ENCODE peak calls at places on chromosomes 3 and 15, in eight cellular contexts. R, H, K, E, F, L, N and U are unnamed samples.

GRCh38 chr3:123489400-123490004 is 40.6 kb upstream of the ADCY5 start:
- DNase-seq in R (peak), H (peak), K (peak), E (peak), F (peak), L (peak), N (peak), U (peak)

GRCh38 chr15:37220949-37221670 is 120.8 kb upstream of the MEIS2 start:
- DNase-seq in R (no peak), H (no peak), K (no peak), E (no peak), F (no peak), L (no peak), N (no peak), U (no peak)

GRCh38 chr3:64184621-64185020 is 40.6 kb downstream of the PRICKLE2 start:
- DNase-seq in R (peak), H (no peak), K (no peak), E (no peak), F (no peak), L (peak), N (no peak), U (no peak)

GRCh38 chr15:52217186-52217585 is 26.0 kb upstream of the GNB5 start:
- DNase-seq in R (peak), H (peak), K (no peak), E (no peak), F (no peak), L (no peak), N (no peak), U (no peak)

GRCh38 chr3:58333206-58334012 is 717 bp downstream of the PXK start:
- DNase-seq in R (no peak), H (peak), K (no peak), E (peak), F (peak), L (peak), N (no peak), U (peak)

GRCh38 chr3:37017683-37018082 is 24.4 kb downstream of the MLH1 start:
- DNase-seq in R (no peak), H (no peak), K (no peak), E (peak), F (no peak), L (no peak), N (no peak), U (no peak)

GRCh38 chr3:15936347-15936746 is 138.6 kb upstream of the ANKRD28 start:
- DNase-seq in R (no peak), H (no peak), K (no peak), E (no peak), F (no peak), L (peak), N (no peak), U (no peak)

GRCh38 chr15:45641374-45641778 is 6.5 kb downstream of the SQOR start:
- DNase-seq in R (peak), H (no peak), K (no peak), E (no peak), F (no peak), L (peak), N (peak), U (no peak)

GRCh38 chr3:8784676-8785435 is 15.4 kb upstream of the OXTR start:
- DNase-seq in R (no peak), H (no peak), K (no peak), E (no peak), F (no peak), L (peak), N (no peak), U (no peak)

GRCh38 chr3:164641071-164641470 is 437.2 kb downstream of the SI start:
- DNase-seq in R (no peak), H (no peak), K (no peak), E (no peak), F (no peak), L (peak), N (no peak), U (no peak)

GRCh38 chr15:42084465-42085235 is 9.7 kb downstream of the PLA2G4D start:
- DNase-seq in R (peak), H (peak), K (peak), E (no peak), F (peak), L (peak), N (peak), U (peak)

GRCh38 chr3:25191703-25192102 is 236.4 kb upstream of the RARB start:
- DNase-seq in R (peak), H (no peak), K (no peak), E (no peak), F (no peak), L (peak), N (no peak), U (no peak)

GRCh38 chr3:146581877-146582508 is 23.2 kb downstream of the PLSCR5 start:
- DNase-seq in R (peak), H (no peak), K (no peak), E (no peak), F (no peak), L (peak), N (no peak), U (no peak)

GRCh38 chr3:106710596-106710995 is 666.6 kb upstream of the CCDC54 start:
- DNase-seq in R (no peak), H (no peak), K (no peak), E (no peak), F (no peak), L (no peak), N (no peak), U (no peak)

GRCh38 chr3:106719583-106719982 is 657.7 kb upstream of the CCDC54 start:
- DNase-seq in R (no peak), H (no peak), K (no peak), E (no peak), F (no peak), L (no peak), N (no peak), U (no peak)

GRCh38 chr3:106717178-106717780 is 660.0 kb upstream of the CCDC54 start:
- DNase-seq in R (no peak), H (no peak), K (no peak), E (no peak), F (no peak), L (no peak), N (no peak), U (no peak)

GRCh38 chr3:106711650-106712049 is 665.6 kb upstream of the CCDC54 start:
- DNase-seq in R (no peak), H (no peak), K (no peak), E (no peak), F (no peak), L (peak), N (no peak), U (no peak)

DNA sequence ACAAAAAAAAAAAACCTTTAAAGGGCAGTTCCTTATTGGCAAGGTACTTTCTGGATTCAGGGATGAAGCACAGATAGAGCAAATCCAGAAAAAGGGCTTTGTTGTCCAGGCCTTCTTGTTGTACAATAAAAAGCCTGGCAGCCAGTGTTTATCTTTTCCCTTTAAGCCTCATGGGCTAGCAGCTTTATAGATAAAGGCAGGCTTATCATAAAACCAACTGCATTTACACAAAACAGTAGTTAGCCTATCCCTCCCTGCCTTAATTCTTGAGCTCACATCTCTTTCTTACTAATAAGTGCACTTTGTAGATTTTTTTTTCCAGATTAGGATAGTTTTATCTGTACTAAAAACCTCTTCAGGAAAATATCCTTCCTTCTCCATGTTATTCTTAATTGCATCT is 662.8 kb upstream of the CCDC54 start:
- DNase-seq in R (no peak), H (no peak), K (no peak), E (no peak), F (no peak), L (no peak), N (no peak), U (no peak)
- TF ChIP-seq CTCF in R (no peak), H (no peak), K (no peak), E (no peak), F (no peak), L (no peak), N (no peak), U (no peak)

GRCh38 chr15:69766156-69766555 is 313.5 kb downstream of the RPLP1 start:
- DNase-seq in R (peak), H (no peak), K (no peak), E (no peak), F (no peak), L (no peak), N (no peak), U (no peak)

GRCh38 chr15:69760263-69760855 is 307.7 kb downstream of the RPLP1 start:
- DNase-seq in R (no peak), H (peak), K (no peak), E (no peak), F (no peak), L (peak), N (no peak), U (no peak)

GRCh38 chr15:69760890-69761568 is 308.4 kb downstream of the RPLP1 start:
- DNase-seq in R (peak), H (peak), K (peak), E (peak), F (no peak), L (peak), N (peak), U (peak)

GRCh38 chr15:69758810-69759410 is 306.3 kb downstream of the RPLP1 start:
- DNase-seq in R (no peak), H (peak), K (peak), E (peak), F (no peak), L (peak), N (no peak), U (peak)

DNA sequence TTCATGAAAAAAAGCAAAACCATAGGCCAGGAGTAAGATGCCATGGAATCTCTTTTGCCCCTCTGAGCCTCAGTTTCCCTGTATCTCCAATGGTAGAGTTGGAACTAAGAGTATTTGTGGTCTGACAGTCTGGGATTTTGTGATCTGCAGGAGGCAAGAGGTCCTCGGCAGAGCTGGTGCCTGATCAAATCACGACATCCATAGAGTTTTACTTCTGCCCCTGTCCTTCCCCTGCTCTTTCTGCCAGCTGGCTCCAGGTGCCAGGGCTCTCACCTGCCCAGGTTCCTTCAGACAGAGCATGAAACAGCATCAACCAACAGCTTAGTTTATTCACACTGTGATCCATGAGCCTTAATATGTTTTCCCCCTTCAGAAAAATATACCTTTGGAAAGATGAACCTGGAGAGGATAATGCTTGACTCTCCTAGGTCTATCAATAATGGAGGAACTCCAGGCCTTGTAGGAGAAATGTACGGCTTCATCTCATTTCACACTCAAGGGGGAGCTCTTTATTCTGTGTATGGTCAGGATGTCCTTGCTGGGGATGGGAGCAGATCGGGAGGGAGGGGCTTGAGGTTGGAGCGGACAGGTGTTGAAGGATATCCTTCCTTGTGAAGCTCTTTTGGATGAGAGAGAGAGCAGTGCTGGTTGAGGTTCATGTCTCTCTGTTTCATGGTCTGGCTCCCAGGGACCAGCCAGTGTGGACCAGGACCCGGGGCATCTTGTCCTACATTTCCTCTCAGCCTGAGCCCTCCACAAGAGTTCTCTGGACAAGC is 309.9 kb downstream of the RPLP1 start:
- DNase-seq in R (no peak), H (no peak), K (no peak), E (no peak), F (no peak), L (peak), N (no peak), U (no peak)
- TF ChIP-seq CTCF in R (no peak), H (peak), K (no peak), E (no peak), F (peak), L (peak), N (no peak), U (peak)

GRCh38 chr3:184426691-184427141 is 46.9 kb downstream of the CHRD start:
- DNase-seq in R (no peak), H (no peak), K (no peak), E (no peak), F (no peak), L (no peak), N (no peak), U (no peak)
- TF ChIP-seq CTCF in R (no peak), H (no peak), K (no peak), E (no peak), F (no peak), L (no peak), N (no peak), U (no peak)

DNA sequence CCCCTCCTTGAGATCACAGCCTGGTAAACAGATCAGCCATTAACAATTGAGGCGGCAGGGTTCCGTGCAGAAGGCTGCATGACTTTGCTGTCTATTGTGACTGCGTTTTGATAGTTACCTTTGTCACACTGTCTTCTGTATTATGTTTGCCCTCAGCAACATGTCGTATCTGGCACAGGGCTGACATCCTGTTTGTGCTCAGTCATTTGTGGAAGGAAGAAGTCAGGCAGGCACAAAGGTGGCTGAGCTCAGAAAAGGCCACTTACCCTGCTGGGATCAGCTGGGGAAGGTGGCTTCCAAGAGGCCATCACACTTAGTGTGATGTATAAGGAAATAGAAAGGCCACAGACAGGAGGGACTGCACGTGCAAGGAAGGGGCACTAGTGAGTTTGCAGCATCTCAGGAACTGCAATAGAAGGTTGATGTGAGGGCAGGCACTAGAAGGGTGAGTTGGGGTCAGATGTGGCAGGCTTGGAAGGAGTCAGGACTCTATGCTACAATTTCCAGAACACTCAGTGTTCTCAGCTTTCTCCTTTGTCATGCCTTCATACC is 13.4 kb downstream of the PML start:
- DNase-seq in R (no peak), H (peak), K (no peak), E (no peak), F (no peak), L (no peak), N (no peak), U (no peak)
- TF ChIP-seq CTCF in R (no peak), H (no peak), K (no peak), E (no peak), F (no peak), L (no peak), N (no peak), U (no peak)

GRCh38 chr15:26891448-26891881 is 24.6 kb downstream of the GABRA5 start:
- DNase-seq in R (peak), H (peak), K (peak), E (peak), F (peak), L (peak), N (peak), U (peak)
- TF ChIP-seq CTCF in R (peak), H (peak), K (peak), E (peak), F (peak), L (peak), N (peak), U (peak)

DNA sequence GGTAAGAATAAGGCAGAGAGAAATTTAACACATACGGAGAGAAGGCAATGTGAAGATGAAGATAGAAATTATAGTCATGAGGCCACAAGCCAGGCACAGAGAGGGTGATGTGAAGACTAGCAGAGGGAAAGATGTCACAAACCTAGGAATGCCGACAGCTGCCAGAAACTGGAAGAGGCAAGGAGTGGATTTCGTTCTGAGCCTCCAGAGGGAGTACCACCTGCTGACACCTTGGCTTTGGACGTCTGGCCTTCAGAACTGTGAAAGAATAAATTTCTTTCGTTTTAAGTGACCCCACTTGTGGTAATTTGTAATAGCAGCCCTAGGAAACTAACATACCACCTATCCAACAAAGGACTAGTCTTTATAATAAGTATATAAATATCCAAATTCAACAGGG is 5.0 kb upstream of the SGO1 start:
- DNase-seq in R (no peak), H (no peak), K (no peak), E (no peak), F (no peak), L (no peak), N (no peak), U (no peak)
- TF ChIP-seq CTCF in R (no peak), H (no peak), K (no peak), E (no peak), F (no peak), L (peak), N (no peak), U (no peak)

GRCh38 chr3:177665122-177665808 is 468.0 kb upstream of the TBL1XR1 start:
- DNase-seq in R (no peak), H (no peak), K (no peak), E (no peak), F (no peak), L (peak), N (no peak), U (no peak)
- TF ChIP-seq CTCF in R (no peak), H (no peak), K (no peak), E (no peak), F (no peak), L (no peak), N (no peak), U (no peak)